ENCODE peak calls at places on chromosomes 16 and 17, in four cellular contexts. J is right lobe of liver, K is breast epithelium, S is T-helper 17 cell. Z is an unnamed sample.

GRCh38 chr17:82911822-82912221 is 72.0 kb upstream of the ZNF750 start:
- DNase-seq in J (no peak), K (no peak), S (no peak), Z (no peak)

GRCh38 chr17:39653662-39654331 is 11.4 kb upstream of the TCAP start:
- DNase-seq in J (no peak), S (peak; percentile 61), K (no peak), Z (no peak)

GRCh38 chr17:73089918-73090317 is 2.6 kb downstream of the SLC39A11 start:
- DNase-seq in K (peak; percentile 49), S (no peak), J (peak; percentile 25), Z (no peak)

GRCh38 chr17:77698903-77699615 is 259.4 kb upstream of the TNRC6C start:
- DNase-seq in K (no peak), S (no peak), J (no peak), Z (no peak)

GRCh38 chr16:54657058-54657708 is 273.5 kb upstream of the IRX5 start:
- DNase-seq in J (peak; percentile 26), K (no peak), S (no peak), Z (peak; percentile 75)

GRCh38 chr16:88533945-88534641 is 36.1 kb upstream of the ZC3H18 start:
- DNase-seq in J (peak; percentile 57), K (peak; percentile 74), S (peak; percentile 73), Z (no peak)

GRCh38 chr16:4315185-4316102 is at the start of gene GLIS2:
- DNase-seq in K (no peak), S (peak; percentile 49), J (no peak), Z (no peak)

GRCh38 chr17:60909405-60909804 is 231.8 kb downstream of the BCAS3 start:
- DNase-seq in K (no peak), S (no peak), J (no peak), Z (no peak)

GRCh38 chr17:1491406-1492248 is 859 bp downstream of the MYO1C start:
- DNase-seq in K (no peak), S (peak; percentile 49), J (peak; percentile 80), Z (no peak)

GRCh38 chr17:15273141-15273793 is 8.1 kb upstream of the PMP22 start:
- DNase-seq in S (no peak), J (no peak), K (no peak), Z (no peak)

GRCh38 chr17:1907216-1907631 is 77.4 kb downstream of the RPA1 start:
- DNase-seq in S (no peak), K (no peak), J (no peak), Z (no peak)

GRCh38 chr17:45172541-45173286 is 11.0 kb downstream of the HEXIM2 start:
- DNase-seq in K (peak; percentile 66), J (peak; percentile 54), S (peak; percentile 19), Z (no peak)

Z was measured in LNCaP clone FGC.